ENCODE peak calls at places on chromosome 16, in six cellular contexts. One of them, this sample, is unnamed.

GRCh38 chr16:87575027-87575804 is 27.1 kb upstream of the JPH3 start:
- DNase-seq in mesothelial cell of epicardium: no peak
- DNase-seq in A549: peak; percentile 31
- DNase-seq in pancreas: no peak
- DNase-seq in glutamatergic neuron: peak; percentile 60
- DNase-seq in GM20000: no peak
- DNase-seq in this sample: no peak

GRCh38 chr16:85228463-85228862 is 116.2 kb upstream of the CIBAR2 start:
- DNase-seq in mesothelial cell of epicardium: no peak
- DNase-seq in pancreas: no peak
- DNase-seq in A549: no peak
- DNase-seq in glutamatergic neuron: no peak
- DNase-seq in GM20000: no peak
- DNase-seq in this sample: no peak

GRCh38 chr16:84246679-84247077 is 6.9 kb upstream of the KCNG4 start:
- DNase-seq in mesothelial cell of epicardium: no peak
- DNase-seq in glutamatergic neuron: no peak
- DNase-seq in A549: no peak
- DNase-seq in pancreas: no peak
- DNase-seq in GM20000: no peak
- DNase-seq in this sample: no peak

GRCh38 chr16:13453325-13453724 is 466.6 kb upstream of the ERCC4 start:
- DNase-seq in A549: no peak
- DNase-seq in pancreas: peak; percentile 39
- DNase-seq in glutamatergic neuron: no peak
- DNase-seq in GM20000: no peak
- DNase-seq in mesothelial cell of epicardium: no peak
- DNase-seq in this sample: no peak

GRCh38 chr16:4570688-4571321 is 14.7 kb downstream of the C16orf96 start:
- DNase-seq in mesothelial cell of epicardium: no peak
- DNase-seq in GM20000: no peak
- DNase-seq in glutamatergic neuron: no peak
- DNase-seq in A549: no peak
- DNase-seq in pancreas: no peak
- DNase-seq in this sample: no peak

GRCh38 chr16:31407406-31407805 is 14.3 kb downstream of the ITGAD start:
- DNase-seq in mesothelial cell of epicardium: no peak
- DNase-seq in A549: no peak
- DNase-seq in GM20000: no peak
- DNase-seq in pancreas: no peak
- DNase-seq in glutamatergic neuron: no peak
- DNase-seq in this sample: no peak

GRCh38 chr16:50442221-50442620 is 73.4 kb upstream of the BRD7 start:
- DNase-seq in GM20000: no peak
- DNase-seq in glutamatergic neuron: no peak
- DNase-seq in A549: no peak
- DNase-seq in pancreas: no peak
- DNase-seq in mesothelial cell of epicardium: no peak
- DNase-seq in this sample: no peak

GRCh38 chr16:85724936-85725335 is 26.0 kb downstream of the C16orf74 start:
- DNase-seq in mesothelial cell of epicardium: no peak
- DNase-seq in GM20000: no peak
- DNase-seq in pancreas: no peak
- DNase-seq in glutamatergic neuron: no peak
- DNase-seq in A549: no peak
- DNase-seq in this sample: no peak

GRCh38 chr16:81786321-81786720 is 7.2 kb downstream of the PLCG2 start:
- DNase-seq in GM20000: no peak
- DNase-seq in mesothelial cell of epicardium: no peak
- DNase-seq in A549: no peak
- DNase-seq in pancreas: no peak
- DNase-seq in glutamatergic neuron: no peak
- DNase-seq in this sample: no peak

GRCh38 chr16:84919751-84920150 is 91.6 kb downstream of the ZDHHC7 start:
- DNase-seq in GM20000: no peak
- DNase-seq in pancreas: no peak
- DNase-seq in mesothelial cell of epicardium: no peak
- DNase-seq in glutamatergic neuron: no peak
- DNase-seq in A549: no peak
- DNase-seq in this sample: no peak

GRCh38 chr16:12386076-12386641 is 409.6 kb downstream of the SNX29 start:
- DNase-seq in A549: no peak
- DNase-seq in pancreas: no peak
- DNase-seq in GM20000: no peak
- DNase-seq in glutamatergic neuron: no peak
- DNase-seq in mesothelial cell of epicardium: no peak
- DNase-seq in this sample: no peak

GRCh38 chr16:50444546-50444945 is 75.8 kb upstream of the BRD7 start:
- DNase-seq in mesothelial cell of epicardium: no peak
- DNase-seq in glutamatergic neuron: no peak
- DNase-seq in A549: no peak
- DNase-seq in GM20000: no peak
- DNase-seq in pancreas: no peak
- DNase-seq in this sample: no peak

GRCh38 chr16:6377956-6378355 is 954.7 kb upstream of the RBFOX1 start:
- DNase-seq in mesothelial cell of epicardium: no peak
- DNase-seq in glutamatergic neuron: peak; percentile 21
- DNase-seq in A549: no peak
- DNase-seq in GM20000: no peak
- DNase-seq in pancreas: no peak
- DNase-seq in this sample: no peak

GRCh38 chr16:1968146-1968953 is 1.7 kb downstream of the RNF151 start:
- DNase-seq in A549: no peak
- DNase-seq in glutamatergic neuron: no peak
- DNase-seq in pancreas: peak; percentile 45
- DNase-seq in mesothelial cell of epicardium: no peak
- DNase-seq in GM20000: no peak
- DNase-seq in this sample: no peak

GRCh38 chr16:79767597-79768280 is 167.2 kb upstream of the MAF start:
- DNase-seq in GM20000: no peak
- DNase-seq in pancreas: no peak
- DNase-seq in glutamatergic neuron: no peak
- DNase-seq in mesothelial cell of epicardium: no peak
- DNase-seq in A549: peak; percentile 24
- DNase-seq in this sample: no peak

GRCh38 chr16:87064731-87065720 is 252.2 kb downstream of the C16orf95 start:
- DNase-seq in A549: no peak
- DNase-seq in GM20000: peak; percentile 42
- DNase-seq in mesothelial cell of epicardium: no peak
- DNase-seq in pancreas: no peak
- DNase-seq in glutamatergic neuron: no peak
- DNase-seq in this sample: no peak

GRCh38 chr16:73337897-73338296 is 290.0 kb upstream of the ZFHX3 start:
- DNase-seq in A549: no peak
- DNase-seq in pancreas: no peak
- DNase-seq in mesothelial cell of epicardium: no peak
- DNase-seq in glutamatergic neuron: no peak
- DNase-seq in GM20000: no peak
- DNase-seq in this sample: no peak

GRCh38 chr16:70746708-70747424 is 54.1 kb downstream of the VAC14 start:
- DNase-seq in A549: peak; percentile 95
- DNase-seq in glutamatergic neuron: no peak
- DNase-seq in mesothelial cell of epicardium: no peak
- DNase-seq in GM20000: no peak
- DNase-seq in pancreas: peak; percentile 68
- DNase-seq in this sample: no peak

GRCh38 chr16:89018605-89019158 is 41.7 kb upstream of the CBFA2T3 start:
- DNase-seq in A549: no peak
- DNase-seq in mesothelial cell of epicardium: no peak
- DNase-seq in pancreas: peak; percentile 2
- DNase-seq in glutamatergic neuron: no peak
- DNase-seq in GM20000: no peak
- DNase-seq in this sample: no peak

GRCh38 chr16:85157813-85158701 is 45.8 kb upstream of the CIBAR2 start:
- DNase-seq in mesothelial cell of epicardium: no peak
- DNase-seq in A549: no peak
- DNase-seq in GM20000: peak; percentile 61
- DNase-seq in pancreas: no peak
- DNase-seq in glutamatergic neuron: peak; percentile 56
- DNase-seq in this sample: no peak

GRCh38 chr16:70151391-70151790 is 22.2 kb upstream of the CLEC18C start:
- DNase-seq in pancreas: no peak
- DNase-seq in mesothelial cell of epicardium: no peak
- DNase-seq in A549: no peak
- DNase-seq in GM20000: peak; percentile 4
- DNase-seq in glutamatergic neuron: no peak
- DNase-seq in this sample: no peak

GRCh38 chr16:56362706-56363105 is 62.6 kb downstream of the AMFR start:
- DNase-seq in glutamatergic neuron: no peak
- DNase-seq in A549: no peak
- DNase-seq in GM20000: no peak
- DNase-seq in mesothelial cell of epicardium: no peak
- DNase-seq in pancreas: no peak
- DNase-seq in this sample: no peak

DNA sequence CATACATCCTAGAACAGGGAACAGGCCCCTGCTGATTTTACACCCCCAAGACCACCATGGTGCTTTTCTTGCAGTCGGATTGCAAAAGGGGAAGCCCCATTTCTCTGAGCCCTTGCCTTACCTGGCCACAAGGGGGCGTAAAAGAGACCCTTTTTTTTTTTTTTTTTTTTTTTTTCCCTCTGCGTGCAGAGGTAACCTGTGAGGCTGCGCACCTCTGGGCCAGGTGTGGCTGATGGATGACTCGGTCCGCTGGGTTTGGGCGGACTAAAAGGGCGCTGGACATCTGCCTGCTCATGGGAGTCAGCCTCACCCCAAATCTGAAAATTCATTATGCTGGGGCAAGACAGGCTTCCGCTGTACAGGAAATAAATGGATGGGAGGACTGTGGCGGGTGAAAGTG is 281.0 kb downstream of the CBLN1 start:
- DNase-seq in pancreas: no peak
- DNase-seq in GM20000: no peak
- DNase-seq in A549: no peak
- DNase-seq in glutamatergic neuron: no peak
- DNase-seq in mesothelial cell of epicardium: no peak
- DNase-seq in this sample: peak; percentile 57
- TF ChIP-seq CTCF in pancreas: peak; percentile 21
- TF ChIP-seq CTCF in GM20000: peak; percentile 48
- TF ChIP-seq CTCF in A549: peak; percentile 34
- TF ChIP-seq CTCF in glutamatergic neuron: peak; percentile 91
- TF ChIP-seq CTCF in mesothelial cell of epicardium: peak; percentile 86
- TF ChIP-seq CTCF in this sample: no peak

DNA sequence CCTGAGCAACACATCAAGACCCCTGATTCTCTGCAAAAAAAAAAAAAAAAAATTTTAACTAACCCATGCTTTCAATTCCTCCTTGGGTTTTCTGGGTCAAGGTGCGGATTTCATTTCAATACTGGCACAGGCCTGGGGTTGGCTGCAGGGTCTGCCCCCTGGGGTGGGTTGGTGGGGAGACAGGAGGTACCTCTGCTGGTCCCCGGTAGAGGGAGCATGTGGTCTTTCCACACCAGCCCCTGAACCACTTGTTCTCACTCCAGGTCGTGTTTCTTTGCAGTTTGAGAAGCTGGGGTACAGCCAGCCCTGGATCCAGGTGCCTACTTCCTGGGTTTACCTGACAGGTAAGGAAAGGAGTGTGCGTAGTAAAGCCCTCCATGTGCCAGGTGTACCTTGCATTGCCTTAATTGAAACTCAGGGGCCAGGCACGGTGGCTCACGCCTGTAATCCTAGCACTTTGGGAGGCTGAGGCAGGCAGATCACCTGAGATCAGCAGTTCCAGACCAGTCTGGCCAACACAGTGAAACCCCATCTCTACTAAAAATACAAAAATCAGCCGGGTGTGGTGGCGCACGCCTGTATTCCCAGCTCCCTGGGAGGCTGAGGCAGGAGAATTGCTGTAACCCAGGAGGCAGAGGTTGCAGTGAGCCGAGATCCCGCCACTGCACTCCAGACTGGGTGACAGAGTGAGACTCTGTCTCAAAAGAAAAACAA is 21.8 kb downstream of the SDR42E2 start:
- DNase-seq in glutamatergic neuron: no peak
- DNase-seq in pancreas: no peak
- DNase-seq in A549: no peak
- DNase-seq in mesothelial cell of epicardium: no peak
- DNase-seq in GM20000: no peak
- DNase-seq in this sample: no peak
- TF ChIP-seq CTCF in glutamatergic neuron: no peak
- TF ChIP-seq CTCF in pancreas: no peak
- TF ChIP-seq CTCF in A549: peak; percentile 8
- TF ChIP-seq CTCF in mesothelial cell of epicardium: no peak
- TF ChIP-seq CTCF in GM20000: peak; percentile 14
- TF ChIP-seq CTCF in this sample: peak; percentile 29

DNA sequence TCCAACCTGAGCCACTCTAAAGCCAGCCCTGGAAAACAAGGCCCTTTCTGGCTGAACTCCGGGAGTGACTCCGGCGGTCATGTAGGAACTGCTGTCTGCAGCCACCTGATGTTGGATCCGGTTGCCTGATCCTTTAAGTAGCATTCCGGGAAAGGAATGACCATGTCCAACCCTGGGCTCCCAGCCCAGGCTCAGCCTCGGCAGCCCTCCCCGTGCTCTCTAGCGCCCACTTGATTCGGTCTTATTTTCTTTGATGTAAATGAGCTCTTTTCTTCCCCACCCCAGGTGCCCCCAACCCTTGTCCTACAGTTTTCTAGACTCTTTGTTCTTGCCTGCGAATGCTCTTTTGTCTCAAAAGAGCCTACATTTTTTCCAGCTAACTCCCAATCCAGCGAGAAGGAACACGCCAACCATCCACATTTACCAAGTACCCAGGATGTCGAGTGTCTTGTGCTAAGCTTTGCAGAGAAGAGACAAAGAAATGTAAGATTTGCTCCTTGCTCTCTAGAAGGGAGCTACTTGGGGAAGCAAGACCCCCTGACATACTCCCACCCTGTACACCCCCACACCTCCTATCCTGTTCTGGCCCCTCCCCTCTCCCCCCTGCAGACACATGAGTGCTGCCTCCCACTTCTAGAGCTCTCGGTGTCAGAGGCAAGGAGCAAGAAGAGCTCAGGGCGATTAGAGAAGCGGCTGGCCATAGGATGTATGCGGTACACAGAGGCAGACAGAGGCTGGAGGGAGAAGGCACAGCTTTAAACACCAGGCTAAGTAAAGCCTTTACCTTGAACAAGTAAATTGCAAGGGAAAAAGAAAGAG is 53.8 kb downstream of the COG7 start:
- DNase-seq in GM20000: no peak
- DNase-seq in mesothelial cell of epicardium: no peak
- DNase-seq in pancreas: no peak
- DNase-seq in glutamatergic neuron: no peak
- DNase-seq in A549: no peak
- DNase-seq in this sample: no peak
- TF ChIP-seq CTCF in GM20000: no peak
- TF ChIP-seq CTCF in mesothelial cell of epicardium: no peak
- TF ChIP-seq CTCF in pancreas: no peak
- TF ChIP-seq CTCF in glutamatergic neuron: no peak
- TF ChIP-seq CTCF in A549: no peak
- TF ChIP-seq CTCF in this sample: no peak

GRCh38 chr16:68083861-68084503 is 1.2 kb upstream of the NFATC3 start:
- DNase-seq in GM20000: no peak
- DNase-seq in mesothelial cell of epicardium: no peak
- DNase-seq in glutamatergic neuron: no peak
- DNase-seq in pancreas: peak; percentile 55
- DNase-seq in A549: peak; percentile 23
- DNase-seq in this sample: peak; percentile 80
- TF ChIP-seq CTCF in GM20000: no peak
- TF ChIP-seq CTCF in mesothelial cell of epicardium: no peak
- TF ChIP-seq CTCF in glutamatergic neuron: no peak
- TF ChIP-seq CTCF in pancreas: no peak
- TF ChIP-seq CTCF in A549: no peak
- TF ChIP-seq CTCF in this sample: no peak

This sample was measured in osteocyte.